ENCODE peak calls at places on chromosome X, in six cellular contexts. E, K, W, B, J and C are unnamed samples.
A peak's percentile ranks its signal among the peaks of the same experiment; 100 is the strongest.

GRCh38 chrX:41761169-41761568 is 37.2 kb downstream of the GPR82 start:
- DNase-seq in J (no peak), B (no peak), W (no peak), E (no peak), K (no peak), C (no peak)

GRCh38 chrX:108071578-108071977 is 19.8 kb downstream of the PSMD10 start:
- DNase-seq in K (no peak), E (no peak), B (no peak), J (peak; percentile 23), W (no peak), C (no peak)

GRCh38 chrX:46589977-46590723 is 16.6 kb downstream of the CHST7 start:
- DNase-seq in B (no peak), E (no peak), K (no peak), J (peak; percentile 87), W (no peak), C (no peak)

GRCh38 chrX:130028196-130028595 is 45.8 kb downstream of the BCORL1 start:
- DNase-seq in K (peak; percentile 42), B (no peak), W (peak; percentile 69), E (peak; percentile 47), J (peak; percentile 62), C (peak; percentile 39)

GRCh38 chrX:55546956-55547355 is 57.3 kb upstream of the USP51 start:
- DNase-seq in B (no peak), K (no peak), E (no peak), J (peak; percentile 11), W (no peak), C (no peak)

GRCh38 chrX:136546369-136546768 is 14.4 kb downstream of the VGLL1 start:
- DNase-seq in J (no peak), E (no peak), W (no peak), K (no peak), B (no peak), C (peak; percentile 11)

GRCh38 chrX:7090506-7091095 is 56.9 kb upstream of the STS start:
- DNase-seq in J (no peak), K (no peak), W (no peak), B (no peak), E (no peak), C (no peak)

GRCh38 chrX:5051831-5052491 is 1176.7 kb downstream of the NLGN4X start:
- DNase-seq in E (peak; percentile 7), J (peak; percentile 90), W (peak; percentile 26), B (no peak), K (no peak), C (no peak)

GRCh38 chrX:72624194-72624593 is 51.6 kb upstream of the HDAC8 start:
- DNase-seq in W (no peak), E (no peak), K (no peak), J (no peak), B (no peak), C (no peak)

GRCh38 chrX:132775230-132775823 is 183.1 kb downstream of the HS6ST2 start:
- DNase-seq in K (no peak), E (no peak), B (no peak), W (no peak), J (no peak), C (no peak)

GRCh38 chrX:85980286-85980685 is 67.1 kb downstream of the CHM start:
- DNase-seq in B (no peak), K (no peak), J (no peak), E (no peak), W (no peak), C (no peak)

GRCh38 chrX:100649550-100650356 is 5.8 kb downstream of the SRPX2 start:
- DNase-seq in J (peak; percentile 96), E (peak; percentile 79), B (no peak), K (no peak), W (peak; percentile 38), C (no peak)

GRCh38 chrX:17375631-17376380 is 806 bp downstream of the NHS start:
- DNase-seq in K (peak; percentile 51), B (no peak), W (peak; percentile 31), E (no peak), J (peak; percentile 35), C (no peak)

GRCh38 chrX:54550821-54551220 is 20.8 kb downstream of the GNL3L start:
- DNase-seq in E (no peak), B (no peak), J (no peak), K (no peak), W (no peak), C (no peak)

GRCh38 chrX:138298268-138298667 is 413.2 kb downstream of the FGF13 start:
- DNase-seq in K (no peak), W (no peak), B (no peak), J (no peak), E (no peak), C (no peak)

GRCh38 chrX:91414710-91415109 is 19.9 kb upstream of the PABPC5 start:
- DNase-seq in K (no peak), J (peak; percentile 9), W (peak; percentile 22), B (no peak), E (no peak), C (no peak)

GRCh38 chrX:133495464-133496391 is 80.4 kb upstream of the GPC4 start:
- DNase-seq in E (peak; percentile 70), J (no peak), K (no peak), B (no peak), W (peak; percentile 40), C (no peak)

DNA sequence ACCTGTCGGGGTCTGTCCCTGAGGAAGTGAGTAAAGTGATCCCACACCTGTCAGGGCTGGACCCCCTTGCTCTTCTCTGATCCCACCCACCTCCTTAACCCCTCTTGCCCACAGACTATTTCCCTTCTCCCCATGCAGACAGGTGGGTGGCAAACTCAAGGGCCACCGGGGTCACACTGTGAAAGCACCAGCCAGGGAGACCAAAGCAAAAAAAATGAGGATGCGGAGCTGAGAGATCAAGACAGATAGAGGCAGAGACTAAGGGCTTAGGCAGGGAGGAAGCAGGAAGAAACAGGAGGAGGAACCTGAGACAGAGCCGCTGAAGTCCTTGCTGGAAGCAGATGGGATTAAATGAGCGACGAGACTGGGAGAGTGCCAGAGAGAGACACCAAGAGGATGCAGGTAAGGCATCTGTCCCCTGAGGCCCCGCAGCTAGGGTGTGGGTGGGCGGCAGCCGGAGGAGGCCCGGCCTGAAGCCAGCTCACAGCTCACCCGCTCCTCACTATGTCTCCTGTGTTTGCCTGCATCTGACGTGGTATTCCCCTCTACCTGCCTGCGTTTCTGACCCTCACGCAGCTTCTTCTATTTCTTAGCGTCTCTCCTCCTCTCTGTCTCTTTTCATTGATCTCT is 7.2 kb downstream of the TIMM17B start:
- DNase-seq in J (no peak), K (no peak), B (no peak), E (no peak), W (no peak), C (no peak)
- H3K4me3 ChIP-seq in J (peak overlapping the region; percentile 52), K (no peak overlapping the region), B (peak overlapping the region; percentile 52), E (peak overlapping the region; percentile 71), W (no peak overlapping the region), C (peak overlapping the region; percentile 49)

GRCh38 chrX:48971325-48972213 is at the start of gene KCND1:
- DNase-seq in B (no peak), E (peak; percentile 15), W (peak; percentile 35), K (no peak), J (peak; percentile 34), C (no peak)
- H3K4me3 ChIP-seq in B (no peak within 1 kb of the TSS), E (peak within 1 kb of the TSS; percentile 50), W (no peak within 1 kb of the TSS), K (no peak within 1 kb of the TSS), J (peak within 1 kb of the TSS; percentile 43), C (no peak within 1 kb of the TSS)

GRCh38 chrX:67684136-67684535 is 140.3 kb downstream of the AR start:
- DNase-seq in B (no peak), K (no peak), J (no peak), W (no peak), E (no peak), C (no peak)
- H3K4me3 ChIP-seq in B (no peak overlapping the region), K (no peak overlapping the region), J (no peak overlapping the region), W (no peak overlapping the region), E (no peak overlapping the region), C (no peak overlapping the region)

GRCh38 chrX:10158279-10158939 is 1.6 kb downstream of the CLCN4 start:
- DNase-seq in B (no peak), J (no peak), E (no peak), W (peak; percentile 31), K (peak; percentile 68), C (no peak)

GRCh38 chrX:10156199-10157031 is at the start of gene CLCN4:
- DNase-seq in B (no peak), E (peak; percentile 13), J (peak; percentile 36), K (peak; percentile 82), W (peak; percentile 77), C (no peak)

GRCh38 chrX:10157032-10157341 is 212 bp downstream of the CLCN4 start:
- DNase-seq in B (no peak), J (no peak), W (no peak), K (no peak), E (no peak), C (no peak)

GRCh38 chrX:10159069-10159468 is 2.3 kb downstream of the CLCN4 start:
- DNase-seq in E (no peak), K (no peak), J (no peak), W (no peak), B (no peak), C (no peak)

DNA sequence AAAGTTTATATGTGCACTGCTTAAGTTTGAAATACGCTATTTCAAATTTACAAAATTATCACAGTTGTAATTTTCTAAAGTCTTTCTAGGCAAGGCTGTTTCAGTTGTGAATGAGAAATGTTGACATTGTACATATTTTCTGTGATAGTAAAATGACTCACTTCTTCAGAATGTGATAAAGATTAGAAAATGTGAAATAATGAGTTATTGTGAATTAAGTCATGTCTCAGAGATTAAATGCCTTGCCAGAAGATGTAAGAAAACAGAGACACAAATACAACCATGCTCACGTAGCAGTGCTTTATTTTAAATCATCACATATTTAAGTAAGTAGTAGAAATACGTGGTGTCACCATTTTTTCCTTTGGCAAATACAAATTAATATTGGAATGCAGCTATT is 770 bp downstream of the CLCN4 start:
- DNase-seq in W (no peak), J (peak; percentile 51), B (no peak), K (no peak), E (no peak), C (no peak)
- H3K4me3 ChIP-seq in W (no peak overlapping the region), J (no peak overlapping the region), B (no peak overlapping the region), K (peak overlapping the region; percentile 5), E (peak overlapping the region; percentile 54), C (no peak overlapping the region)

GRCh38 chrX:643911-644303 is 13.3 kb downstream of the SHOX start:
- DNase-seq in W (no peak), K (no peak), E (no peak), B (no peak), J (peak; percentile 7), C (no peak)
- H3K4me3 ChIP-seq in W (no peak overlapping the region), K (no peak overlapping the region), E (no peak overlapping the region), B (no peak overlapping the region), J (no peak overlapping the region), C (no peak overlapping the region)

DNA sequence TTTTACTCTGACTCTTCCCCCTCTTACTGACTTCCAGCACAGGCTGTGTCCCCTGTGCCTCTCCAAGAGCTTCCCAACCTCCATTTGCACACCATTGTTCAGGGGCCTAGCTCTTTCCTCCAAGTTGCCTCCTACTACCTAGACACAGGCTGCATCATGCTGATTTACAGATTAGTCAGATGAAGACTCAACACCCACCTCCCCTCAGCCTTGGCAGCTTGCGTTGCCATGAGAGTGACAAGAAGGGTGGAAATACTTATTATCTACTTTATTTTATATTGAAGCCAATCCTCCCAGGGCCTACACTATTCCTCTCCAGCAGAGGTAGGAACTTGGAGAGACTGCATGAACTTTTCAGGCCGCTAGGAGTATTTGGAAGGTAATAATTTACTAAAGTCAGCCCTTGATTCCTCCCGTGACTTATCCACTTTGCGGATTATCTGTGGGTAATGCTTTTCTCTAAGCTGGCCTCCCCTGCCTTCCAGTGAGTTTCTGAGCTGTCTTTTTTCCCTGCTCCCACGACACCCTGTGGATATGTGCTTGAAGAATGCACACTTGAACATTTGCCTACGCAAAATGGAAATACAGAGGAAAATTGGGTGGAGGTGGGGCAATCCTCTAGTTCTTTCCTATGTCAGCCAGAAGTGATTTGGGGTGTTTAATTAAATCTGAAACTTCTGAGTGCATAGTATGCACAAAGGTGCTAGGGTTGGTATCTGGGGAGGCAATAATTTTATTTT is 74.1 kb upstream of the TMEM164 start:
- DNase-seq in W (no peak), B (no peak), J (no peak), K (no peak), E (no peak), C (no peak)
- H3K4me3 ChIP-seq in W (no peak overlapping the region), B (no peak overlapping the region), J (no peak overlapping the region), K (no peak overlapping the region), E (no peak overlapping the region), C (no peak overlapping the region)